ENCODE peak calls at places on chromosomes 13 and 19, in four cellular contexts. N is HCT116, K is A549, S is K562. V is an unnamed sample.

GRCh38 chr13:72384879-72385278 is 342.6 kb downstream of the MZT1 start:
- DNase-seq in S (no peak), N (no peak), K (no peak), V (no peak)

GRCh38 chr19:29777916-29778315 is 33.9 kb upstream of the CCNE1 start:
- DNase-seq in K (no peak), S (no peak), N (no peak), V (no peak)

GRCh38 chr13:67061750-67062149 is 168.4 kb downstream of the PCDH9 start:
- DNase-seq in S (no peak), N (no peak), K (no peak), V (no peak)

GRCh38 chr19:11168568-11168967 is 13.0 kb upstream of the SPC24 start:
- DNase-seq in K (peak), N (peak), S (no peak), V (no peak)

GRCh38 chr13:59962343-59962742 is 201.4 kb downstream of the DIAPH3 start:
- DNase-seq in K (no peak), N (no peak), S (no peak), V (no peak)

GRCh38 chr13:47499358-47500150 is 501.5 kb downstream of the SUCLA2 start:
- DNase-seq in K (no peak), N (no peak), S (no peak), V (no peak)

GRCh38 chr13:112107289-112107688 is 40.3 kb downstream of the SOX1 start:
- DNase-seq in K (no peak), N (no peak), S (no peak), V (no peak)

GRCh38 chr13:97275775-97276501 is 53.8 kb downstream of the MBNL2 start:
- DNase-seq in K (no peak), S (no peak), N (no peak), V (no peak)

GRCh38 chr19:55376381-55376933 is at the start of gene TMEM190:
- DNase-seq in S (peak), K (no peak), N (no peak), V (no peak)

GRCh38 chr19:38134538-38135149 is 89.4 kb downstream of the DPF1 start:
- DNase-seq in K (peak), S (peak), N (no peak), V (no peak)

GRCh38 chr19:46697142-46697960 is 19.6 kb downstream of the PRKD2 start:
- DNase-seq in S (peak), N (peak), K (peak), V (no peak)

GRCh38 chr13:102774210-102774560 is 599 bp upstream of the TEX30 start:
- DNase-seq in S (peak), N (no peak), K (no peak), V (no peak)

GRCh38 chr13:36163809-36164308 is 32.7 kb upstream of the DCLK1 start:
- DNase-seq in S (no peak), N (no peak), K (no peak), V (no peak)

GRCh38 chr19:5593963-5594255 is 26.2 kb upstream of the TINCR start:
- DNase-seq in S (peak), N (no peak), K (no peak), V (no peak)

GRCh38 chr19:2385053-2385721 is 25.1 kb downstream of the TMPRSS9 start:
- DNase-seq in K (peak), S (peak), N (peak), V (no peak)

GRCh38 chr13:110663491-110663890 is 42.4 kb downstream of the CARS2 start:
- DNase-seq in K (no peak), N (no peak), S (no peak), V (no peak)

GRCh38 chr19:46818812-46819211 is 30.4 kb upstream of the SLC1A5 start:
- DNase-seq in K (no peak), S (peak), N (no peak), V (no peak)

GRCh38 chr19:17136026-17136425 is 60.4 kb downstream of the MYO9B start:
- DNase-seq in S (no peak), N (no peak), K (no peak), V (no peak)

GRCh38 chr19:29154163-29154562 is 58.8 kb downstream of the UQCRFS1 start:
- DNase-seq in K (no peak), N (no peak), S (no peak), V (no peak)

GRCh38 chr13:25132021-25132420 is 36.1 kb downstream of the PABPC3 start:
- DNase-seq in S (no peak), N (no peak), K (no peak), V (no peak)

GRCh38 chr13:58573742-58574141 is 942.2 kb downstream of the PCDH17 start:
- DNase-seq in N (no peak), S (no peak), K (no peak), V (no peak)

GRCh38 chr13:58574791-58575190 is 943.2 kb downstream of the PCDH17 start:
- DNase-seq in N (no peak), S (no peak), K (no peak), V (no peak)
- TF ChIP-seq MAX in N (no peak), S (no peak), K (no peak), V (no peak)

GRCh38 chr13:50320297-50320862 is 305.1 kb downstream of the KCNRG start:
- DNase-seq in N (peak), S (no peak), K (no peak), V (no peak)

GRCh38 chr13:50323440-50324070 is 308.3 kb downstream of the KCNRG start:
- DNase-seq in K (no peak), S (no peak), N (peak), V (no peak)

GRCh38 chr13:50319603-50320296 is 304.5 kb downstream of the KCNRG start:
- DNase-seq in N (no peak), S (peak), K (no peak), V (no peak)

GRCh38 chr13:50322006-50322405 is 306.8 kb downstream of the KCNRG start:
- DNase-seq in S (no peak), N (no peak), K (no peak), V (no peak)

GRCh38 chr13:50318887-50319286 is 303.6 kb downstream of the KCNRG start:
- DNase-seq in N (no peak), S (no peak), K (no peak), V (no peak)
- TF ChIP-seq MAX in N (no peak), S (no peak), K (no peak), V (no peak)

DNA sequence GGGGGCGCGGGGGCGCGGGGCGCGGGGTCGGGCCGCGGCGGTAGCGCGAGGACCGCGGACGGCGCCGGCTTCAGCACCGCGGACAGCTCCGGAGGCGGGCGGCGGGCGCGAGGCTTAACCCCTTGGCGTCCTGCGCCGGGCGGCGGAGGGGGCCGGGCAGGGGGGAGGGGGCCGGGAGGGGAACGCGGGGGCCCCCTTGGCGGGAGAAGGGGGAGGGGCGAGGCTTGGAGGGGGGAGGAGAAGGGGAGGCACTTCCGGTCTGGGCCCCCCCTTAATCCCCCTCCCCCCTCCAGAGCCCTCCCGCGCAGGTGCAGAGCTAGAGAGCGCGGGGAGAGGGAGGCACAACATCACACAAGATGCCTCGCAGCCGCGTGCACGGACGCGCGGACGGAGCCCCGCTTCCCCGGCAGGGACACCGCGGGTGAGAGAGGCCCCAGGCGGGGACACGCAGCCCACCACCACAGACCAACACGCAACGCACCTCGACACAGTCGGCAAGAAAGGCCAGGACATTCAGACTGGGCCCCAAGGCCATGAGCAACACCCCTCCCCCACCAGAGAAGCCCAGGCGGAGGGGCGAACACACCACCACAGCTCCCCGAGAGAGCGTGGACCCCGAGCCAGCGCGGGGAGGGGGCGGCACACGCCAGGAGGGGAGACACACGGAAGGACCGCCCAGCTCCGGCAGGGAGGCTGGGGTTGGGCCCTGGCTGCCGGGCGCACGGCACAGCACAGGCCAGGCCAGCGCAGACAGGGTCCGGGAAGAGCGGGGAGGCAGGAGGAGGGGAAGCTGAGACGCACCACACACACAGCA is 24.1 kb downstream of the SHANK1 start:
- DNase-seq in K (no peak), S (peak), N (no peak), V (no peak)
- TF ChIP-seq MAX in K (peak), S (peak), N (no peak), V (no peak)

GRCh38 chr19:54232552-54232934 is 9.7 kb upstream of the LILRB3 start:
- DNase-seq in K (no peak), N (no peak), S (no peak), V (no peak)
- TF ChIP-seq MAX in K (no peak), N (no peak), S (no peak), V (no peak)

GRCh38 chr13:87684850-87685735 is 13.9 kb downstream of the SLITRK5 start:
- DNase-seq in K (no peak), S (no peak), N (no peak), V (no peak)
- TF ChIP-seq MAX in K (no peak), S (no peak), N (no peak), V (no peak)

GRCh38 chr19:863305-863620 is 3.8 kb downstream of the CFD start:
- DNase-seq in S (no peak), N (no peak), K (no peak), V (no peak)

GRCh38 chr19:860481-861098 is 1.1 kb downstream of the CFD start:
- DNase-seq in K (peak), N (peak), S (peak), V (no peak)

GRCh38 chr19:862529-863304 is 3.3 kb downstream of the CFD start:
- DNase-seq in N (no peak), K (no peak), S (peak), V (peak)

GRCh38 chr19:861099-861755 is 1.8 kb downstream of the CFD start:
- DNase-seq in K (no peak), N (no peak), S (no peak), V (no peak)

GRCh38 chr19:861756-862528 is 2.5 kb downstream of the CFD start:
- DNase-seq in S (peak), K (no peak), N (peak), V (no peak)
- TF ChIP-seq MAX in S (peak), K (no peak), N (peak), V (no peak)

GRCh38 chr13:75687145-75687763 is 51.1 kb downstream of the LMO7 start:
- DNase-seq in S (peak), N (peak), K (no peak), V (no peak)
- TF ChIP-seq MAX in S (no peak), N (no peak), K (no peak), V (no peak)

V was measured in GM12878.